ENCODE peak calls at places on chromosomes 11 and 22, in six cellular contexts. K is upper lobe of left lung, P is brain microvascular endothelial cell, N is AG04450, R is stomach, E is HL-60. Y is an unnamed sample.

GRCh38 chr11:131615611-131616010 is 245.2 kb downstream of the NTM start:
- DNase-seq in K (no peak), P (peak), N (no peak), R (no peak), E (no peak), Y (no peak)

GRCh38 chr22:45212306-45212709 is 28.4 kb downstream of the KIAA0930 start:
- DNase-seq in K (peak), P (peak), N (peak), R (peak), E (peak), Y (peak)

GRCh38 chr22:40204331-40205116 is 26.8 kb downstream of the TNRC6B start:
- DNase-seq in K (no peak), P (peak), N (no peak), R (no peak), E (no peak), Y (no peak)

GRCh38 chr11:64088159-64089026 is 52.7 kb downstream of the FLRT1 start:
- DNase-seq in K (peak), P (no peak), N (no peak), R (no peak), E (no peak), Y (no peak)

GRCh38 chr11:122327528-122327927 is 211.5 kb upstream of the BLID start:
- DNase-seq in K (no peak), P (no peak), N (no peak), R (no peak), E (no peak), Y (no peak)

GRCh38 chr11:133134561-133135173 is 397.6 kb downstream of the OPCML start:
- DNase-seq in K (peak), P (peak), N (no peak), R (peak), E (peak), Y (peak)

GRCh38 chr11:257766-258493 is 20.3 kb upstream of the NLRP6 start:
- DNase-seq in K (no peak), P (no peak), N (no peak), R (no peak), E (no peak), Y (no peak)

GRCh38 chr11:2701230-2701629 is 1.4 kb upstream of the KCNQ1OT1 start:
- DNase-seq in K (no peak), P (no peak), N (no peak), R (no peak), E (no peak), Y (no peak)

GRCh38 chr11:112805658-112806057 is 155.6 kb upstream of the NCAM1 start:
- DNase-seq in K (no peak), P (no peak), N (no peak), R (peak), E (no peak), Y (no peak)

GRCh38 chr22:44133161-44133560 is 47.6 kb upstream of the PARVG start:
- DNase-seq in K (no peak), P (peak), N (no peak), R (no peak), E (no peak), Y (no peak)

GRCh38 chr11:26017903-26018750 is 313.8 kb upstream of the ANO3 start:
- DNase-seq in K (no peak), P (no peak), N (no peak), R (no peak), E (no peak), Y (no peak)

GRCh38 chr11:31643831-31644230 is 134.3 kb downstream of the ELP4 start:
- DNase-seq in K (no peak), P (peak), N (no peak), R (no peak), E (no peak), Y (no peak)

GRCh38 chr11:69049490-69049867 is 747 bp downstream of the TPCN2 start:
- DNase-seq in K (peak), P (no peak), N (no peak), R (no peak), E (peak), Y (no peak)

GRCh38 chr11:44765676-44766075 is 38.9 kb downstream of the TSPAN18 start:
- DNase-seq in K (no peak), P (no peak), N (no peak), R (no peak), E (no peak), Y (no peak)

GRCh38 chr11:110249066-110249465 is 47.3 kb downstream of the RDX start:
- DNase-seq in K (no peak), P (no peak), N (no peak), R (no peak), E (no peak), Y (no peak)
- H3K4me3 ChIP-seq in K (no peak), P (no peak), N (no peak), R (no peak), E (no peak), Y (no peak)

GRCh38 chr11:78189851-78190250 is 1.1 kb downstream of the USP35 start:
- DNase-seq in K (no peak), P (no peak), N (no peak), R (no peak), E (no peak), Y (no peak)
- TF ChIP-seq CTCF in K (no peak), P (no peak), N (no peak), R (no peak), E (no peak), Y (no peak)

GRCh38 chr11:111186308-111186967 is 59.1 kb upstream of the POU2AF2 start:
- DNase-seq in K (no peak), P (no peak), N (no peak), R (no peak), E (no peak), Y (no peak)
- H3K4me3 ChIP-seq in K (no peak), P (no peak), N (no peak), R (no peak), E (no peak), Y (no peak)

DNA sequence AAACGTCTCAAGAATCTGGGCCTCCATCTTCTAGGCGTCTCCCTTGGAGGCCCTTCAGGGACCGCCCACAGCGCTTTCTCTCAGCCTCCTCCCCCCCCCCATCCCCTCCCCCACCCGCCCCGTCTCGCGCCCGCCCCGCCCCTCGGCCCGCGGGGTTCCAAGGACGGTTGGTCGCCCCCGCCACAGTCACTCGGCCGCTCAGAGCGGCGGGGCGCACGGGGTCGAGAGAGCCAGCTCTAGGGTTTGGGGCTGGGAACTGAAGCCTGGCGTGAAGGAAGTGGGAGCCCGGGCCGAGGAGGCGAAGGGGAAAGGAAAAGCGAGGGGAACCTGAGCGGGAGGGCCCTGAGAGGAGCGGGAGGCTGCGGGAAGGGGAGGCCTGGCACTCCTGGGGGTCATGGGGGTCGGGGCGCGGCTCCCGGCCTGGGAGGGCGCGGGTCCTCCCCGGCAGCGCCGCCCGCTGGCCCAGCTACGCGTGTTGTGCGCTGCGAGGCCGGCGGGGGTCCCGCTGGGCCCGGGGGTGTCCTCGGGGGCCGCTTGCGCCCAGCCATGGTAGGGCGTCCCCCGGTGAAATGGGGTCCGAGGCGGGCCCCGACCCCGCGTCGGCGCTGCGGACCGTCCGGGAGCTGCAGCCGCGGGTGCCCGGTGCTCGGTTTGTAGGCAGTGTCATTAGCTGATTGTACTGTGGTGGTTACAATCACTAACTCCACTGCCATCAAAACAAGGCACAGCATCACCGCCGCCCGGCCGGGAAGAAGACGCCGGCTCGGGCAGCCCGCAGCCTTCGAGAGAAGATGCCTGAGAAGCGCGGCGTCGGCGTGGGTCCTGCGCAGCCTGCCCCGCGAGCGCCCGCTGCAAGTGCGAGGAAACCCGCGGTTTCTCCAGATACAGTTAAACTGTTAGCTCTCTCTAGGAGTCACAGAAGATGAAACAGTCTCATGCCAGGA is at the start of gene BTG4:
- DNase-seq in K (no peak), P (no peak), N (no peak), R (no peak), E (no peak), Y (no peak)
- TF ChIP-seq CTCF in K (no peak), P (no peak), N (peak), R (no peak), E (no peak), Y (no peak)

DNA sequence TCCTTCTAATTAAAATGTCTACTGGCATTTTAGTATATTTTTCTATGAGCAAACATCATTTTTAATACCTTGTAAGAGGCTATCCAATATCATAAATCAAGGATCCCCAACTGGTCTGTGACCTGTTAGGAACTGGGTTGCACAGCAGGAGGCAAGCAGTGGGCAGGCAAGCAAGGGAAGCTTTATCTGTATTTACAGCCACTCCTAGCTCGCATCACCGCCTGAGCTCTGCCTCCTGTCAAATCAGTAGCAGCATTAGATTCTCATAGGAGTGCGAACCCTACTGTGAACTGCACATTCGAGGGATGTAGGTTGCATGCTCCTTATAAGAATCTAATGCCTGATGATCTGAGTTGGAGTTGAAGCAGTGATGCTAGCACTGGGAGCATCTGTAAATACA is 70.2 kb upstream of the CREB3L1 start:
- DNase-seq in K (no peak), P (no peak), N (no peak), R (no peak), E (no peak), Y (no peak)
- H3K4me3 ChIP-seq in K (no peak), P (no peak), N (no peak), R (no peak), E (no peak), Y (no peak)

GRCh38 chr11:60762851-60763691 is 6.4 kb downstream of the MS4A15 start:
- DNase-seq in K (peak), P (no peak), N (no peak), R (no peak), E (no peak), Y (no peak)
- TF ChIP-seq CTCF in K (peak), P (peak), N (peak), R (no peak), E (peak), Y (peak)

GRCh38 chr11:78338138-78338537 is 79.5 kb downstream of the GAB2 start:
- DNase-seq in K (no peak), P (no peak), N (no peak), R (no peak), E (peak), Y (no peak)

GRCh38 chr11:78340530-78340929 is 77.1 kb downstream of the GAB2 start:
- DNase-seq in K (no peak), P (no peak), N (no peak), R (no peak), E (no peak), Y (no peak)

GRCh38 chr11:78339483-78339882 is 78.1 kb downstream of the GAB2 start:
- DNase-seq in K (no peak), P (no peak), N (no peak), R (no peak), E (no peak), Y (no peak)

GRCh38 chr11:78341841-78342240 is 75.8 kb downstream of the GAB2 start:
- DNase-seq in K (no peak), P (no peak), N (no peak), R (no peak), E (no peak), Y (no peak)

GRCh38 chr11:78339945-78340344 is 77.7 kb downstream of the GAB2 start:
- DNase-seq in K (no peak), P (no peak), N (no peak), R (no peak), E (no peak), Y (no peak)
- H3K4me3 ChIP-seq in K (no peak), P (no peak), N (no peak), R (no peak), E (no peak), Y (no peak)

DNA sequence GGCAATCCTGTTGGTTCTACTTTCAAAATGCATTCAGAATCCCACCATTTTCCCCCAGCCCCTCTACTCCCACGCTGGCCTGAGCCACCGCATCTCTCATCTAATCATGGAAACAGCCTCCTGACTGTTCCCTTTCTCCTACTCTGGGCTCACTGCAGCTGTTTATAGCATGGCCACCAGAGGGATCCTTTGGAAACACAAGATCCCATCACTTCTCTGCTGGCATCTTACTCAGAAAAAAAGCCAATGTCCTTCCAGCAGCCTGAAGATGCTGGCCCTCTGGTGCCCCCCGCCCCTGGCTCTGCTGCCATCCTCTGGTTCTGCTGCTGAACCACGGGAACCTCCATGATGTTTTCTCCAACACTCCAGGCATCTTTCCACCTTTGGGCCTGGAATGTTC is 11.1 kb downstream of the MS4A8 start:
- DNase-seq in K (no peak), P (peak), N (no peak), R (no peak), E (no peak), Y (no peak)
- TF ChIP-seq CTCF in K (no peak), P (peak), N (peak), R (no peak), E (no peak), Y (no peak)

GRCh38 chr11:27722945-27723344 is 22.7 kb upstream of the BDNF start:
- DNase-seq in K (no peak), P (peak), N (no peak), R (no peak), E (no peak), Y (no peak)
- H3K4me3 ChIP-seq in K (peak), P (peak), N (peak), R (peak), E (peak), Y (peak)

DNA sequence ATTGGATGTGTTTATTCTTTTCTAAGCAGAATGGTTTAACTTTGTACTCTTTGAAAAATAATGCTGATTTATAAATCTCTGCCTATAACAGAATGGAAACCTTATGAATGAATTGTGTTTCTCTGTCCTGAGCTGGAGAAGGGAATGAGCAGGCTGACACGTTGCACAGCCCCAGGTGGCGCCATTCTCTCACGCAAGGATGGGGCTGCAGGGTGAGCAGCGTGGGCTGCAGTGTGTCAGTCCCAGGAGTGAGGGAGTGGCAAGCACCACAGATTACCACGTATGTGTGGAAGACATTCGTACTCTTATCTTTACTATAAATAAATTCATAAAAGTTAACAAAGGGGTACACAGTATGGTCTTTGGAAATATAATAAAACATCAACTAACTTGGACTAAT is 33.4 kb downstream of the FDX1 start:
- DNase-seq in K (peak), P (peak), N (peak), R (peak), E (peak), Y (no peak)
- TF ChIP-seq CTCF in K (peak), P (peak), N (peak), R (no peak), E (peak), Y (peak)

Y was measured in retinal pigment epithelial cell.